ENCODE peak calls at places on chromosomes 3 and 15, in seven cellular contexts. P is uterus; T is heart left ventricle; G is effector memory CD4-positive, alpha-beta T cell; F is K562; U is body of pancreas; Z is OCI-LY7. W is an unnamed sample. For H3K4me1, the result is how much of the 10 kb centered on the place peaks cover.

GRCh38 chr3:4976109-4976508 is 3.1 kb upstream of the BHLHE40 start:
- DNase-seq in P (peak), T (peak), G (no peak), F (peak), U (peak), Z (peak), W (peak)

GRCh38 chr3:75294124-75294523 is 370.0 kb upstream of the FRG2C start:
- DNase-seq in P (peak), T (peak), G (no peak), F (peak), U (peak), Z (no peak), W (peak)

GRCh38 chr3:39362177-39362576 is 21.0 kb upstream of the SLC25A38 start:
- DNase-seq in P (no peak), T (peak), G (no peak), F (peak), U (no peak), Z (no peak), W (no peak)

GRCh38 chr15:50415752-50416404 is 8.3 kb upstream of the USP8 start:
- DNase-seq in P (no peak), T (no peak), G (no peak), F (peak), U (no peak), Z (peak), W (no peak)

GRCh38 chr3:14216257-14217048 is 37.8 kb downstream of the LSM3 start:
- DNase-seq in P (no peak), T (peak), G (peak), F (peak), U (no peak), Z (peak), W (peak)

GRCh38 chr3:196144383-196145105 is 62.7 kb upstream of the TFRC start:
- DNase-seq in P (no peak), T (no peak), G (no peak), F (peak), U (no peak), Z (no peak), W (no peak)

GRCh38 chr3:195906865-195907729 is 1.3 kb downstream of the TNK2 start:
- DNase-seq in P (no peak), T (no peak), G (peak), F (no peak), U (peak), Z (peak), W (no peak)

GRCh38 chr15:43974852-43975251 is 148.1 kb downstream of the WDR76 start:
- DNase-seq in P (no peak), T (no peak), G (no peak), F (no peak), U (no peak), Z (peak), W (no peak)

GRCh38 chr15:63287109-63287508 is 9.7 kb downstream of the APH1B start:
- DNase-seq in P (no peak), T (no peak), G (no peak), F (no peak), U (no peak), Z (no peak), W (peak)

GRCh38 chr3:117411991-117412390 is 702.4 kb downstream of the TUSC7 start:
- DNase-seq in P (no peak), T (no peak), G (no peak), F (no peak), U (no peak), Z (no peak), W (no peak)

GRCh38 chr3:164572436-164572835 is 505.9 kb downstream of the SI start:
- DNase-seq in P (no peak), T (no peak), G (no peak), F (no peak), U (no peak), Z (no peak), W (no peak)

GRCh38 chr15:71121442-71121841 is 6.2 kb downstream of the THSD4 start:
- DNase-seq in P (no peak), T (no peak), G (no peak), F (no peak), U (no peak), Z (no peak), W (no peak)

GRCh38 chr3:13597661-13598060 is 48.7 kb downstream of the FBLN2 start:
- DNase-seq in P (no peak), T (peak), G (no peak), F (no peak), U (no peak), Z (no peak), W (no peak)

GRCh38 chr3:106372293-106372648 is 503.5 kb upstream of the CBLB start:
- DNase-seq in P (no peak), T (no peak), G (no peak), F (no peak), U (no peak), Z (no peak), W (no peak)

GRCh38 chr3:22007376-22007775 is 256.4 kb upstream of the ZNF385D start:
- DNase-seq in P (no peak), T (no peak), G (no peak), F (no peak), U (no peak), Z (no peak), W (no peak)

GRCh38 chr3:46934508-46935167 is 41.9 kb downstream of the CCDC12 start:
- DNase-seq in P (peak), T (peak), G (no peak), F (no peak), U (no peak), Z (no peak), W (no peak)

GRCh38 chr3:9179826-9180763 is 69.4 kb downstream of the SRGAP3 start:
- DNase-seq in P (no peak), T (no peak), G (no peak), F (no peak), U (no peak), Z (no peak), W (no peak)

GRCh38 chr3:194592798-194593752 is 40.1 kb downstream of the TMEM44 start:
- DNase-seq in P (no peak), T (no peak), G (no peak), F (no peak), U (no peak), Z (peak), W (peak)

GRCh38 chr15:39942753-39943150 is 8.8 kb downstream of the EIF2AK4 start:
- DNase-seq in P (no peak), T (no peak), G (no peak), F (no peak), U (no peak), Z (no peak), W (no peak)

GRCh38 chr15:92400980-92401787 is 7.5 kb downstream of the ST8SIA2 start:
- DNase-seq in P (no peak), T (no peak), G (no peak), F (peak), U (no peak), Z (no peak), W (no peak)

GRCh38 chr3:46923559-46924350 is 46.2 kb downstream of the PTH1R start:
- DNase-seq in P (no peak), T (peak), G (no peak), F (peak), U (peak), Z (peak), W (peak)

GRCh38 chr3:148962513-148962912 is 28.8 kb upstream of the GYG1 start:
- DNase-seq in P (peak), T (no peak), G (no peak), F (peak), U (no peak), Z (peak), W (peak)

GRCh38 chr3:182682263-182683229 is 110.8 kb upstream of the ATP11B start:
- DNase-seq in P (no peak), T (peak), G (peak), F (peak), U (peak), Z (peak), W (peak)

GRCh38 chr3:99767341-99767740 is 50.3 kb upstream of the CMSS1 start:
- DNase-seq in P (no peak), T (no peak), G (no peak), F (no peak), U (no peak), Z (no peak), W (no peak)

GRCh38 chr15:58988011-58988785 is 735 bp downstream of the RNF111 start:
- DNase-seq in P (peak), T (peak), G (no peak), F (peak), U (peak), Z (peak), W (peak)

GRCh38 chr3:102466001-102466400 is 31.2 kb downstream of the ZPLD1 start:
- DNase-seq in P (no peak), T (no peak), G (no peak), F (no peak), U (no peak), Z (no peak), W (no peak)

DNA sequence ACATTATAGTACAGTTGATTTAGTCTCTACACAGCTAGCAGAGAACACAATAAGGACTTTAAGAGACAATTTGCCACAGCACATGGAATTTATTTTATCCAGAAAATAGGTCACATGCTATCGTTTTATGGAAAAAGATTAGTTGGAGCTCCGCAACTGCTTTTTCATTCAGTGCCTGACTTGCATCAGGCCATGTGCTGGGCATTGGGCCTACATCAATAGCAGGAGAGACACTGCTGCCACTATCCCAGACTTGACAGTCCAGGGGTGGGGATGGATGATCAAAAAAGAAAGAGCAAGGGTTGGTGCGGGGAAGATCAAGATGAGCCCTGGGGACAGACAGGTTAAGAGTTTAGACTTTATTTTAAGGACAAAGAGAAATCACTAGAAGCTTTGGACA is 75.2 kb upstream of the C3orf80 start:
- DNase-seq in P (no peak), T (no peak), G (no peak), F (no peak), U (no peak), Z (no peak), W (no peak)
- H3K27ac ChIP-seq in P (no peak), T (no peak), G (no peak), F (no peak), U (no peak), Z (no peak), W (no peak)

DNA sequence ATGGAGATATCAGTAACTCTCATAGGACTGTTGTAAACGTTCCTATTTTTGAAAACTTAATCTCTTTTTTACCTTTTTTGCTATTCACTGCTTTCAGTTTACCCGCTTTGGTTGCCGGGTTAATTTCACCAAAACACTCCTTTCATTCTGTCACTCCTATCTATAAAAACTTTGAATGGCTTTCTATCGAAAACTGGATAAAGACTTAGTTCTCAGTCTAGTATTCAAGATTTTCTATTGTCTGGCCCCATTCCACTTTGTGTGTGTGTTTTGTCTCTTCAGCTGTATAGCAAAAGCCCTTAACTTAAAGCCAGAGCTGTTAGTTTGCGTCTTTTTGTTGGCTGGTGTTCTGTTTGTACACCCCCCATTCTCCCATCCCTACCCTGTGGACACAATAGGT is 7.5 kb downstream of the PIAS1 start:
- DNase-seq in P (no peak), T (no peak), G (no peak), F (no peak), U (no peak), Z (no peak), W (no peak)
- H3K4me1 ChIP-seq in P (under half), T (half or more), G (under half), F (under half), U (half or more), Z (under half), W (under half)

GRCh38 chr15:82648257-82649103 is 1.3 kb upstream of the CPEB1 start:
- DNase-seq in P (peak), T (no peak), G (no peak), F (peak), U (no peak), Z (no peak), W (no peak)
- H3K4me3 ChIP-seq in P (peak), T (peak), G (peak), F (peak), U (no peak), Z (no peak), W (no peak)

GRCh38 chr3:188779537-188779936 is 392.2 kb upstream of the TPRG1 start:
- DNase-seq in P (no peak), T (no peak), G (no peak), F (no peak), U (no peak), Z (no peak), W (no peak)
- H3K27ac ChIP-seq in P (peak), T (peak), G (no peak), F (no peak), U (no peak), Z (no peak), W (no peak)

GRCh38 chr15:31360843-31361763 is 34.5 kb downstream of the KLF13 start:
- DNase-seq in P (no peak), T (no peak), G (peak), F (no peak), U (peak), Z (peak), W (no peak)

GRCh38 chr15:31362886-31363285 is 36.3 kb downstream of the KLF13 start:
- DNase-seq in P (no peak), T (no peak), G (no peak), F (no peak), U (no peak), Z (no peak), W (no peak)

GRCh38 chr15:31360158-31360561 is 33.5 kb downstream of the KLF13 start:
- DNase-seq in P (no peak), T (no peak), G (no peak), F (no peak), U (no peak), Z (no peak), W (no peak)

GRCh38 chr15:31362121-31362520 is 35.5 kb downstream of the KLF13 start:
- DNase-seq in P (no peak), T (no peak), G (no peak), F (no peak), U (no peak), Z (no peak), W (no peak)

DNA sequence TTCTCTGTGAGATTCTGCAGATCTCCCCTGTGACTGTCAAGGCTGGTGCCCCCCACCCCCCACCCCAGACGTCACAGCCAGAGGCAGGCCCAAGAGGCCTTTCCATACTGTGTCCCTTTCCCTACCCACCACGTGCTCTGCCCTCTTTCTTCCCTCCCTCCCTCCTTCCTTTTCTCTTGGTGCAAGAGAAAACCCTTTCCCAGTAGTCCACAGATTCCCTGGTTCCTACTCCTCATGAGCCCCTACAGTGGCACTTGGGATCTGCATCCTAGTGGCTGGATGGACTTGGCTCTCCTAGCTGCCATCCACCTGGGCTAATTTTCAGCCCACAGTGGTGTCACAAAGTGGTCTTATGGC is 35.1 kb downstream of the KLF13 start:
- DNase-seq in P (no peak), T (no peak), G (no peak), F (no peak), U (no peak), Z (no peak), W (no peak)
- H3K4me1 ChIP-seq in P (under half), T (half or more), G (half or more), F (half or more), U (half or more), Z (half or more), W (under half)

GRCh38 chr15:53564647-53565046 is 194.8 kb downstream of the WDR72 start:
- DNase-seq in P (no peak), T (no peak), G (no peak), F (no peak), U (no peak), Z (no peak), W (no peak)
- H3K4me3 ChIP-seq in P (no peak), T (no peak), G (no peak), F (no peak), U (no peak), Z (no peak), W (no peak)

GRCh38 chr15:66766282-66767228 is 64.5 kb downstream of the SMAD6 start:
- DNase-seq in P (no peak), T (no peak), G (no peak), F (no peak), U (no peak), Z (no peak), W (no peak)

GRCh38 chr15:66768984-66769383 is 66.9 kb downstream of the SMAD6 start:
- DNase-seq in P (no peak), T (no peak), G (no peak), F (no peak), U (no peak), Z (no peak), W (no peak)

GRCh38 chr15:66764067-66764428 is 62.0 kb downstream of the SMAD6 start:
- DNase-seq in P (no peak), T (no peak), G (no peak), F (no peak), U (no peak), Z (no peak), W (no peak)

GRCh38 chr15:66765478-66766281 is 63.6 kb downstream of the SMAD6 start:
- DNase-seq in P (no peak), T (peak), G (no peak), F (peak), U (peak), Z (no peak), W (peak)

GRCh38 chr15:66767370-66767769 is 65.3 kb downstream of the SMAD6 start:
- DNase-seq in P (no peak), T (no peak), G (no peak), F (no peak), U (no peak), Z (no peak), W (no peak)
- H3K27ac ChIP-seq in P (no peak), T (no peak), G (no peak), F (no peak), U (peak), Z (no peak), W (no peak)

GRCh38 chr3:23835807-23836206 is 30.1 kb downstream of the UBE2E1 start:
- DNase-seq in P (no peak), T (no peak), G (no peak), F (no peak), U (no peak), Z (no peak), W (no peak)

GRCh38 chr3:23835087-23835486 is 29.3 kb downstream of the UBE2E1 start:
- DNase-seq in P (no peak), T (no peak), G (no peak), F (no peak), U (no peak), Z (no peak), W (no peak)

GRCh38 chr3:23836536-23837230 is 30.9 kb downstream of the UBE2E1 start:
- DNase-seq in P (no peak), T (no peak), G (no peak), F (no peak), U (no peak), Z (no peak), W (no peak)

GRCh38 chr3:23832523-23832922 is 26.8 kb downstream of the UBE2E1 start:
- DNase-seq in P (no peak), T (no peak), G (no peak), F (no peak), U (no peak), Z (no peak), W (no peak)

DNA sequence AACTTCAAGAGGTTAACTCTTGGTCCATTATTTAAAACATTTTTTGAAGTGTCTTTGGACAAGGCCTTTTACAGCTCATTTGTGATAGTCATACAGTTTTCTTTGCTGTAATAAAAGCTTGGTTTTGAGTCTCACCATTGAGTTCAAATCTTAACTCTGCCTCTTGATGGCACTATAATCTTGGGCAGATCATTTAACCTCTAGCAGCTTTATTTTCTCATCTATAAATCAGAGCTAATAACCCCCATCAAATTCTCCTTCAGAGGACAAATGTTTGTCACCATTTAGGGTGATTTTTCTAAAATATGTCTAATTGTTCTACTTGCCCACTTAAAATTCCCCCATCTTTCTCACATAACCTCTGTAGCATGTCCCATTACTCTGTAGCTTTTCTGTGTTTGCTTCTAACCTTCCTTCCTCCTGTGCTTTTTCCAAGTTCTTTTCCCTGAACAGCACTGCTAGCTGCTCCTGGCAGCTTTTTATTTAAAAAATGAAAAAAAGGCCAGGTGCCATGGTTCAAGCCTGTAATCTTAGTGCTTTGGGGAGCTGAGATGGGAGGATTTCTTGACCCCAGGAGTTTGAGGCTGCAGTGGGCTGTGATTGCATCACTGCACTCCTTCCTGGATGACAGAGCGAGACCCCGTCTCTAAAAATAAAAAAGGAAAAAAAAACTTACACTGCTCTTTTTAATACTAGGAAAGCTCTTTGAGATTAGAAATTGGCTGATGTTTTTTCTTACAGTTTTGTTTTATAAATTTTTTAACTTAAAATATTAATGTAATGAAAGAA is 28.5 kb downstream of the UBE2E1 start:
- DNase-seq in P (no peak), T (no peak), G (no peak), F (no peak), U (no peak), Z (peak), W (peak)
- H3K4me1 ChIP-seq in P (under half), T (under half), G (under half), F (under half), U (under half), Z (under half), W (under half)